ENCODE peak calls at places on chromosomes 2 and 18, in nine cellular contexts. B, V, I, L, Z, Q, W, O and U are unnamed samples.

GRCh38 chr2:23414876-23415275 is 29.9 kb downstream of the KLHL29 start:
- DNase-seq in L (no peak), Q (no peak), W (peak), I (no peak), B (no peak), V (no peak), O (no peak), Z (no peak), U (peak)

GRCh38 chr2:200615247-200615646 is 29.4 kb downstream of the AOX1 start:
- DNase-seq in I (no peak), B (no peak), V (no peak), O (peak), Z (no peak), L (no peak), Q (peak), W (no peak), U (peak)

GRCh38 chr2:77797088-77797487 is 274.9 kb upstream of the LRRTM4 start:
- DNase-seq in V (no peak), W (no peak), Q (no peak), L (no peak), I (no peak), O (no peak), B (no peak), Z (no peak), U (no peak)

GRCh38 chr2:157394928-157395327 is 49.0 kb downstream of the CYTIP start:
- DNase-seq in Z (no peak), O (no peak), Q (no peak), L (no peak), W (no peak), V (no peak), I (no peak), B (no peak), U (no peak)

GRCh38 chr2:68832161-68832869 is 38.9 kb downstream of the BMP10 start:
- DNase-seq in I (peak), O (peak), Z (no peak), B (peak), V (no peak), L (no peak), Q (no peak), W (no peak), U (peak)

GRCh38 chr2:199992296-199992695 is 36.9 kb downstream of the MAIP1 start:
- DNase-seq in W (no peak), L (no peak), Z (no peak), Q (no peak), V (no peak), O (no peak), I (no peak), B (no peak), U (peak)

GRCh38 chr2:65228249-65228750 is 669 bp downstream of the ACTR2 start:
- DNase-seq in O (peak), V (no peak), L (no peak), I (peak), Z (peak), W (no peak), Q (no peak), B (peak), U (no peak)

GRCh38 chr2:197248623-197249022 is 62.0 kb downstream of the ANKRD44 start:
- DNase-seq in V (no peak), L (no peak), O (peak), B (peak), I (no peak), W (no peak), Q (no peak), Z (no peak), U (no peak)

GRCh38 chr2:233818639-233819621 is 35.4 kb downstream of the HJURP start:
- DNase-seq in W (no peak), B (no peak), Z (no peak), Q (no peak), V (no peak), L (no peak), O (no peak), I (no peak), U (no peak)

GRCh38 chr2:7497223-7497622 is 580.0 kb downstream of the RNF144A start:
- DNase-seq in B (no peak), L (no peak), W (no peak), Q (no peak), O (no peak), Z (no peak), V (no peak), I (peak), U (no peak)

GRCh38 chr2:119766944-119767343 is 7.2 kb downstream of the PTPN4 start:
- DNase-seq in Z (no peak), O (no peak), Q (no peak), V (no peak), B (no peak), L (no peak), W (no peak), I (no peak), U (no peak)

GRCh38 chr2:215577356-215577755 is 141.5 kb upstream of the FN1 start:
- DNase-seq in V (no peak), I (no peak), W (no peak), O (no peak), B (no peak), Z (no peak), Q (no peak), L (no peak), U (peak)

GRCh38 chr2:40038646-40039045 is 259.6 kb upstream of the THUMPD2 start:
- DNase-seq in V (no peak), L (no peak), Z (no peak), Q (no peak), I (no peak), O (no peak), W (no peak), B (no peak), U (no peak)

GRCh38 chr2:240797500-240797895 is 22.5 kb downstream of the KIF1A start:
- DNase-seq in Z (no peak), W (no peak), L (no peak), O (no peak), I (no peak), V (no peak), B (no peak), Q (no peak), U (no peak)

GRCh38 chr2:235206980-235207579 is 255.3 kb downstream of the SH3BP4 start:
- DNase-seq in W (no peak), O (no peak), Q (no peak), I (no peak), Z (no peak), V (no peak), L (no peak), B (no peak), U (no peak)

GRCh38 chr18:50775207-50775606 is 44.6 kb downstream of the MRO start:
- DNase-seq in Z (no peak), V (no peak), Q (no peak), O (no peak), I (no peak), W (peak), B (no peak), L (no peak), U (no peak)

GRCh38 chr18:70181725-70182124 is 23.8 kb downstream of the RTTN start:
- DNase-seq in B (no peak), O (no peak), I (no peak), L (no peak), V (no peak), Z (no peak), W (no peak), Q (no peak), U (no peak)

GRCh38 chr2:241798081-241798630 is 10.8 kb upstream of the NEU4 start:
- DNase-seq in Q (no peak), I (no peak), V (no peak), B (no peak), W (no peak), O (no peak), L (no peak), Z (no peak), U (no peak)

GRCh38 chr18:50401888-50402287 is 27.0 kb downstream of the SKA1 start:
- DNase-seq in W (peak), Q (no peak), B (no peak), O (no peak), I (no peak), L (no peak), V (peak), Z (peak), U (peak)

GRCh38 chr2:136386046-136386445 is 268.1 kb upstream of the CXCR4 start:
- DNase-seq in B (no peak), Q (no peak), O (no peak), W (no peak), Z (no peak), V (no peak), L (no peak), I (no peak), U (peak)

GRCh38 chr2:71583876-71584275 is 130.5 kb downstream of the DYSF start:
- DNase-seq in O (no peak), Q (no peak), B (no peak), I (no peak), L (no peak), W (no peak), V (no peak), Z (no peak), U (peak)

GRCh38 chr2:219452361-219453317 is 18.0 kb downstream of the SPEG start:
- DNase-seq in B (no peak), W (no peak), Q (peak), Z (no peak), I (no peak), O (no peak), L (no peak), V (no peak), U (peak)

GRCh38 chr2:101188683-101189405 is 37.7 kb upstream of the TBC1D8 start:
- DNase-seq in Z (no peak), I (no peak), L (no peak), B (no peak), O (no peak), W (peak), Q (no peak), V (no peak), U (peak)

GRCh38 chr2:226837334-226837733 is 1.5 kb downstream of the RHBDD1 start:
- DNase-seq in O (no peak), B (no peak), L (no peak), V (no peak), Z (no peak), Q (no peak), W (no peak), I (no peak), U (no peak)

GRCh38 chr2:67566958-67567635 is 170.0 kb downstream of the ETAA1 start:
- DNase-seq in Q (no peak), Z (no peak), B (no peak), O (no peak), W (no peak), V (no peak), I (no peak), L (no peak), U (peak)

GRCh38 chr2:213914510-213914909 is 496.3 kb upstream of the VWC2L start:
- DNase-seq in W (no peak), O (no peak), V (no peak), I (no peak), B (no peak), Z (no peak), L (no peak), Q (no peak), U (no peak)

GRCh38 chr2:149038442-149039212 is at the start of gene LYPD6B:
- DNase-seq in O (no peak), Z (no peak), W (peak), I (no peak), V (peak), Q (no peak), B (no peak), L (no peak), U (peak)

GRCh38 chr2:12842917-12843316 is 126.2 kb downstream of the TRIB2 start:
- DNase-seq in W (no peak), V (no peak), I (no peak), B (no peak), Z (no peak), O (no peak), L (no peak), Q (no peak), U (no peak)

GRCh38 chr2:73830871-73831401 is 2.2 kb downstream of the STAMBP start:
- DNase-seq in O (no peak), Z (no peak), Q (no peak), V (no peak), L (no peak), B (no peak), W (no peak), I (peak), U (peak)